ENCODE peak calls at places on chromosome 17, in eight cellular contexts. P, N, H, X, Q, U, R and W are unnamed samples.

GRCh38 chr17:63571632-63572310 is 21.5 kb downstream of the DCAF7 start:
- DNase-seq in P (peak; percentile 41), N (no peak), H (no peak), X (no peak), Q (peak; percentile 83), U (no peak), R (peak; percentile 16), W (no peak)

GRCh38 chr17:69909389-69909788 is 165.6 kb upstream of the KCNJ16 start:
- DNase-seq in P (no peak), N (no peak), H (no peak), X (no peak), Q (no peak), U (no peak), R (no peak), W (no peak)

GRCh38 chr17:27760069-27760885 is 40.1 kb downstream of the NOS2 start:
- DNase-seq in P (peak; percentile 51), N (peak; percentile 91), H (peak; percentile 82), X (peak; percentile 70), Q (peak; percentile 42), U (peak; percentile 60), R (peak; percentile 32), W (peak; percentile 58)

GRCh38 chr17:12744298-12744697 is 45.0 kb upstream of the ARHGAP44 start:
- DNase-seq in P (peak; percentile 69), N (peak; percentile 58), H (no peak), X (no peak), Q (no peak), U (no peak), R (no peak), W (no peak)

GRCh38 chr17:34163681-34164080 is 91.4 kb upstream of the CCL2 start:
- DNase-seq in P (no peak), N (no peak), H (no peak), X (no peak), Q (peak; percentile 6), U (no peak), R (peak; percentile 9), W (no peak)

GRCh38 chr17:57672205-57672632 is 72.9 kb downstream of the CCDC182 start:
- DNase-seq in P (peak; percentile 79), N (peak; percentile 50), H (peak; percentile 65), X (no peak), Q (peak; percentile 62), U (no peak), R (no peak), W (no peak)

GRCh38 chr17:48047113-48047740 is 932 bp upstream of the NFE2L1 start:
- DNase-seq in P (no peak), N (peak; percentile 95), H (no peak), X (no peak), Q (no peak), U (no peak), R (no peak), W (no peak)

GRCh38 chr17:62888148-62888547 is 77.9 kb upstream of the TANC2 start:
- DNase-seq in P (no peak), N (no peak), H (no peak), X (no peak), Q (no peak), U (no peak), R (peak; percentile 23), W (no peak)

GRCh38 chr17:35555695-35556094 is 4.9 kb downstream of the SLFN14 start:
- DNase-seq in P (peak; percentile 22), N (no peak), H (peak; percentile 42), X (no peak), Q (no peak), U (no peak), R (no peak), W (no peak)

GRCh38 chr17:79625706-79626105 is 14.9 kb upstream of the RBFOX3 start:
- DNase-seq in P (no peak), N (no peak), H (no peak), X (no peak), Q (no peak), U (no peak), R (no peak), W (no peak)

GRCh38 chr17:66248285-66248684 is 19.1 kb upstream of the APOH start:
- DNase-seq in P (no peak), N (no peak), H (no peak), X (no peak), Q (no peak), U (no peak), R (no peak), W (no peak)

GRCh38 chr17:65683428-65683827 is 122.0 kb upstream of the AXIN2 start:
- DNase-seq in P (no peak), N (no peak), H (no peak), X (no peak), Q (no peak), U (no peak), R (no peak), W (no peak)

GRCh38 chr17:58303981-58304734 is 23.4 kb upstream of the MPO start:
- DNase-seq in P (peak; percentile 58), N (peak; percentile 90), H (peak; percentile 66), X (peak; percentile 49), Q (peak; percentile 27), U (peak; percentile 18), R (peak; percentile 52), W (peak; percentile 86)

GRCh38 chr17:10698116-10698818 is 873 bp downstream of the ADPRM start:
- DNase-seq in P (peak; percentile 16), N (no peak), H (no peak), X (no peak), Q (peak; percentile 46), U (peak; percentile 33), R (peak; percentile 10), W (no peak)

GRCh38 chr17:50148226-50149098 is 2.0 kb downstream of the PPP1R9B start:
- DNase-seq in P (peak; percentile 80), N (peak; percentile 95), H (peak; percentile 87), X (peak; percentile 52), Q (peak; percentile 36), U (peak; percentile 70), R (peak; percentile 51), W (no peak)
- TF ChIP-seq CTCF in P (peak; percentile 11), N (no peak), H (no peak), X (no peak), Q (peak; percentile 31), U (peak; percentile 19), R (peak; percentile 48), W (no peak)

DNA sequence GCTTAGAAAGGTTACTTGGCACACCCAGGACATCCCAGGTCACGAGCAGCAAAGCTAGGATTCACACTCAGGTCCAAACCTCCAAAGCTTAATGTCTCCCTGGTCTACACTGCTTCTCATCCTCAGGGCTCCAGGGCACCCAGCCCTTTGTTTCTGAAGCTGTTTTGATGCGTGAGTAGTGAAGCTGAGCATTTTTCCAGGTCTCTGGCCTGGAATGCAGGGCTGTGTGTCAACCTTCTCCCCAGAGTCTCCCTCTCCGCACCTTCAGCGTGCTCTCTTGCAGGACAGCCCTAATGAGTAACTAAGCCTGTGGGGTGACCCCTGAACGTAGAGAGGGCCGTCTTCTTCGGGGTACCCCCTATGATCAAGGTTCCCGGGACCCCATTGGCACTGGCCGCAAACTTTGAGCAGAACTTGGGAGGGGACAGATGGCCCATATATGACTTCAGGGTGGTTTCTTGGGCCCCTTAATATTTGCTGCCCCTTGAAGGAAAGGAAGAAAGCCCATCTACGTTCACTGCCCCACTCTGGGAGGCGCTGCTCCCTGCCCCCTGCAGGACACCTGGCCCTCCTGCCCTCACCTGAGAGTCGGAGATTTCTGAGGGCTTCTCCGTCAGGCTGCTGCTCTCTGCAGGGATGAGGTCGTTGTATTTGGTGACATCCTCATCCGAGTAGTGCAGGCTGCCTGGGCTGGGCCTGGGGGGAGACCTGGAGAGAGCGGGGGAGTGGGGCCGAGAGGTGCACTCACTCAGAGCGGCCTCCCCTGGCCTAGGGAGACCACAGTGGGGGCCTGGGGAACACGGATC is 36.4 kb upstream of the CDC42EP4 start:
- DNase-seq in P (no peak), N (no peak), H (no peak), X (no peak), Q (no peak), U (no peak), R (no peak), W (no peak)
- TF ChIP-seq CTCF in P (no peak), N (no peak), H (no peak), X (no peak), Q (no peak), U (no peak), R (peak; percentile 32), W (no peak)

GRCh38 chr17:1907818-1908698 is 78.3 kb downstream of the RPA1 start:
- DNase-seq in P (no peak), N (no peak), H (peak; percentile 17), X (no peak), Q (peak; percentile 40), U (no peak), R (no peak), W (no peak)

GRCh38 chr17:1905190-1905919 is 75.5 kb downstream of the RPA1 start:
- DNase-seq in P (no peak), N (no peak), H (no peak), X (no peak), Q (no peak), U (no peak), R (peak; percentile 16), W (no peak)

GRCh38 chr17:1906622-1907021 is 76.8 kb downstream of the RPA1 start:
- DNase-seq in P (no peak), N (no peak), H (no peak), X (no peak), Q (peak; percentile 17), U (no peak), R (no peak), W (no peak)

GRCh38 chr17:1908699-1909309 is 79.0 kb downstream of the RPA1 start:
- DNase-seq in P (peak; percentile 81), N (no peak), H (peak; percentile 62), X (peak; percentile 13), Q (peak; percentile 86), U (peak; percentile 69), R (peak; percentile 72), W (no peak)

DNA sequence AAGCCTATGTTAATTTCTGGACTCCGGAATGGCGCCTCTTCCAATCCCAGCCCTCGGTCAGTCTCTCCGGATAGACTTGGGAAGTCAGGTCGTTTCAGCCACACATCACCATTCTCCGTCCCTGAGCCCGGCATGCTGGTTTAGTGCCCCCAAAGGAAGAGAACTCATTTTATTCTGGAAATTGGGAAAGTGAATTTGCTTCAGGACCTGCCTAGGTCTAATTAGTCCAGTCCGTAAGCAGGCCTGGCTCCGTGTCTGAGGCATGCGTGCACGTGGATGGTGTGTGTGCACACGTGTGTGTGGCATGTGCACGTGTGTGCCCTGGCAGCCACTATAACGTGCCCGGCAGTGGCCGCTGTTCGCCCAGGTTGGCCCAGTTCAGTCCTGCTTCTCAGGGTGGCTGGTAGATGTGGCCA is 77.4 kb downstream of the RPA1 start:
- DNase-seq in P (no peak), N (no peak), H (no peak), X (no peak), Q (no peak), U (no peak), R (no peak), W (no peak)
- TF ChIP-seq CTCF in P (no peak), N (no peak), H (no peak), X (no peak), Q (no peak), U (no peak), R (no peak), W (no peak)

DNA sequence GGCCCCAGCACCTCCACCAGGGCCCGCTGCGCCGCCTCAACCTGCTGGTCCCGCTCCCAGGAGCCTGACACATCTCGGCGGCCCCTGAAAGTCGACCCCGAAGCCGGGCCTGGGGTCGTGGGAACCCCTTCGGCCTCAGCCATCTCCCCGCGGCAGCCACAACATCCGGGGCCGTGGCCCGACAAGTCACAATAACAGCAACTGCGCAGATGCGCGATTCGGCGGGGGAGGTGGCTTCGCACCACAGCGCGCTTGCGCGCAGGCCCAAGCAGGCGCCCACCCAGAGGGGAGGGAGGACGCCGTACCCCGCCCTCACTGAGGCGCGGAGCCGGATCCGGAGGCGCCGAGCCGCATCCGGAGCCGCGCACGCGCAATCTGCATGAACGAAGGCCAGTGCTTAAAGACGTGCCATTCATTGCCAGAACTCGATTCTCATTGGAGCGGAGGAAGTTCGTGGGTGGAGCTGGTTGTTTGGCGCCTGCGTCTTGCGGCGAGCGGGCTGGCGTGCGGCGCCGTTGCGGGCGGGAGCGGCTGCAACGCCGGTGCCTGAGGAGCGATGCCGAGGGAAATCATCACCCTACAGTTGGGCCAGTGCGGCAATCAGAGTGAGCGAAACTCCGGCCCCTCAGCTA is at the start of the genes RETREG3 and TUBG1:
- DNase-seq in P (peak; percentile 99), N (peak; percentile 100), H (peak; percentile 99), X (peak; percentile 99), Q (peak; percentile 99), U (peak; percentile 98), R (peak; percentile 99), W (peak; percentile 94)
- TF ChIP-seq CTCF in P (peak; percentile 34), N (no peak), H (no peak), X (no peak), Q (peak; percentile 65), U (peak; percentile 43), R (peak; percentile 45), W (no peak)